ENCODE peak calls at places on chromosomes 6 and 20, in four cellular contexts. P, R, W and Y are unnamed samples.

GRCh38 chr6:12844284-12845223 is 128.0 kb downstream of the PHACTR1 start:
- DNase-seq in P (no peak), R (peak), W (no peak), Y (no peak)

GRCh38 chr20:6704132-6704861 is 63.2 kb upstream of the BMP2 start:
- DNase-seq in P (peak), R (peak), W (peak), Y (no peak)

GRCh38 chr20:48957521-48957920 is 36.0 kb downstream of the ARFGEF2 start:
- DNase-seq in P (no peak), R (peak), W (no peak), Y (no peak)

GRCh38 chr6:34451192-34451591 is 14.7 kb upstream of the PACSIN1 start:
- DNase-seq in P (no peak), R (no peak), W (no peak), Y (no peak)

GRCh38 chr6:50236164-50236563 is 186.4 kb upstream of the DEFB112 start:
- DNase-seq in P (no peak), R (no peak), W (no peak), Y (no peak)

GRCh38 chr20:36775196-36775595 is 1.6 kb upstream of the DSN1 start:
- DNase-seq in P (no peak), R (no peak), W (no peak), Y (no peak)

GRCh38 chr20:329851-330232 is 4.5 kb downstream of the SOX12 start:
- DNase-seq in P (no peak), R (no peak), W (no peak), Y (no peak)

GRCh38 chr6:20085817-20086216 is 126.5 kb downstream of the MBOAT1 start:
- DNase-seq in P (no peak), R (no peak), W (no peak), Y (no peak)

GRCh38 chr20:34624628-34625027 is 52.3 kb downstream of the PIGU start:
- DNase-seq in P (no peak), R (no peak), W (no peak), Y (no peak)

GRCh38 chr6:167244064-167244949 is 46.8 kb upstream of the UNC93A start:
- DNase-seq in P (no peak), R (no peak), W (no peak), Y (no peak)

GRCh38 chr6:156942266-156942665 is 165.1 kb downstream of the ARID1B start:
- DNase-seq in P (no peak), R (no peak), W (no peak), Y (no peak)

GRCh38 chr6:328184-328670 is 35.9 kb downstream of the DUSP22 start:
- DNase-seq in P (no peak), R (peak), W (no peak), Y (no peak)

GRCh38 chr20:41094656-41095055 is 42.7 kb upstream of the PLCG1 start:
- DNase-seq in P (no peak), R (no peak), W (no peak), Y (no peak)

GRCh38 chr20:35845561-35845960 is 73.7 kb downstream of the PHF20 start:
- DNase-seq in P (no peak), R (no peak), W (no peak), Y (no peak)

GRCh38 chr6:36805107-36805797 is 34.0 kb downstream of the CPNE5 start:
- DNase-seq in P (no peak), R (no peak), W (no peak), Y (no peak)

GRCh38 chr6:15879372-15880261 is 216.8 kb upstream of the DTNBP1 start:
- DNase-seq in P (peak), R (peak), W (no peak), Y (no peak)

GRCh38 chr20:40255368-40255767 is 433.7 kb downstream of the MAFB start:
- DNase-seq in P (no peak), R (peak), W (no peak), Y (no peak)

GRCh38 chr6:132671295-132671694 is 12.3 kb upstream of the TAAR1 start:
- DNase-seq in P (no peak), R (no peak), W (no peak), Y (no peak)

GRCh38 chr6:3032986-3033385 is 33.3 kb downstream of the NQO2 start:
- DNase-seq in P (no peak), R (no peak), W (no peak), Y (no peak)

GRCh38 chr6:152368761-152369624 is 268.2 kb downstream of the SYNE1 start:
- DNase-seq in P (peak), R (peak), W (no peak), Y (no peak)

GRCh38 chr6:6696867-6697531 is 108.5 kb downstream of the LY86 start:
- DNase-seq in P (peak), R (peak), W (peak), Y (no peak)

GRCh38 chr6:17251953-17252352 is 29.2 kb upstream of the RBM24 start:
- DNase-seq in P (no peak), R (no peak), W (no peak), Y (no peak)

GRCh38 chr6:103721923-103722322 is 1137.8 kb downstream of the HACE1 start:
- DNase-seq in P (no peak), R (no peak), W (no peak), Y (no peak)
- TF ChIP-seq CTCF in P (no peak), R (no peak), W (no peak), Y (no peak)

GRCh38 chr6:31193206-31193605 is 22.7 kb upstream of the POU5F1 start:
- DNase-seq in P (no peak), R (no peak), W (no peak), Y (no peak)
- TF ChIP-seq CTCF in P (no peak), R (no peak), W (no peak), Y (no peak)

GRCh38 chr6:1613631-1614447 is 4.1 kb downstream of the FOXC1 start:
- DNase-seq in P (no peak), R (no peak), W (peak), Y (no peak)

GRCh38 chr6:1611322-1611571 is 1.5 kb downstream of the FOXC1 start:
- DNase-seq in P (no peak), R (no peak), W (peak), Y (no peak)

GRCh38 chr6:1611572-1612385 is 2.1 kb downstream of the FOXC1 start:
- DNase-seq in P (no peak), R (peak), W (no peak), Y (no peak)

GRCh38 chr6:1612902-1613301 is 3.2 kb downstream of the FOXC1 start:
- DNase-seq in P (no peak), R (peak), W (no peak), Y (no peak)

DNA sequence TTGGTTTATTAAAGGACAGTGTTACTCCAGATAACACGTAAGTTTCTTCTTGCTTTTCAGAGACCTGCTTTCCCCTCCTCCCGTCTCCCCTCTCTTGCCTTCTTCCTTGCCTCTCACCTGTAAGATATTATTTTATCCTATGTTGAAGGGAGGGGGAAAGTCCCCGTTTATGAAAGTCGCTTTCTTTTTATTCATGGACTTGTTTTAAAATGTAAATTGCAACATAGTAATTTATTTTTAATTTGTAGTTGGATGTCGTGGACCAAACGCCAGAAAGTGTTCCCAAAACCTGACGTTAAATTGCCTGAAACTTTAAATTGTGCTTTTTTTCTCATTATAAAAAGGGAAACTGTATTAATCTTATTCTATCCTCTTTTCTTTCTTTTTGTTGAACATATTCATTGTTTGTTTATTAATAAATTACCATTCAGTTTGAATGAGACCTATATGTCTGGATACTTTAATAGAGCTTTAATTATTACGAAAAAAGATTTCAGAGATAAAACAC is 2.7 kb downstream of the FOXC1 start:
- DNase-seq in P (no peak), R (no peak), W (no peak), Y (no peak)
- TF ChIP-seq CTCF in P (no peak), R (no peak), W (no peak), Y (no peak)

DNA sequence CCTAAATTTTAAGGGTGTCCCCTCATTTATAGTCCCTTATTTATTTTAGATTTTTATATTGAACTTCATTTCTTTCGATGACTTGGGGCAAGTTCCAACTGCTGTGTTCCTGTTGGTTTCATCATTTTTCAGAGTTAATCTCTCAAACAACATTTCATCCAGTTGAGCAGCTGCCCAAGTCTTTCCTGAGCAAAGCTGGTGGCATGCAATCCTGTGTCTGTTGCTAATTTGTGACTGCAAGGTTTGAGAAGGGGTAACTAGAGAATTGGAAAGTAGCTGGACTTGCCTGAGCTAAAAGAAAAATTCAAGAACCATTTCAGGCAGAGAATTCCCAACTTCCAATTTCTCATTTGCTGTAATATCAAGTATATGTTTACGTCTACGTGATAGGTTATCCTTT is 881.5 kb upstream of the SLC35B3 start:
- DNase-seq in P (no peak), R (no peak), W (no peak), Y (no peak)
- TF ChIP-seq CTCF in P (no peak), R (no peak), W (no peak), Y (no peak)

DNA sequence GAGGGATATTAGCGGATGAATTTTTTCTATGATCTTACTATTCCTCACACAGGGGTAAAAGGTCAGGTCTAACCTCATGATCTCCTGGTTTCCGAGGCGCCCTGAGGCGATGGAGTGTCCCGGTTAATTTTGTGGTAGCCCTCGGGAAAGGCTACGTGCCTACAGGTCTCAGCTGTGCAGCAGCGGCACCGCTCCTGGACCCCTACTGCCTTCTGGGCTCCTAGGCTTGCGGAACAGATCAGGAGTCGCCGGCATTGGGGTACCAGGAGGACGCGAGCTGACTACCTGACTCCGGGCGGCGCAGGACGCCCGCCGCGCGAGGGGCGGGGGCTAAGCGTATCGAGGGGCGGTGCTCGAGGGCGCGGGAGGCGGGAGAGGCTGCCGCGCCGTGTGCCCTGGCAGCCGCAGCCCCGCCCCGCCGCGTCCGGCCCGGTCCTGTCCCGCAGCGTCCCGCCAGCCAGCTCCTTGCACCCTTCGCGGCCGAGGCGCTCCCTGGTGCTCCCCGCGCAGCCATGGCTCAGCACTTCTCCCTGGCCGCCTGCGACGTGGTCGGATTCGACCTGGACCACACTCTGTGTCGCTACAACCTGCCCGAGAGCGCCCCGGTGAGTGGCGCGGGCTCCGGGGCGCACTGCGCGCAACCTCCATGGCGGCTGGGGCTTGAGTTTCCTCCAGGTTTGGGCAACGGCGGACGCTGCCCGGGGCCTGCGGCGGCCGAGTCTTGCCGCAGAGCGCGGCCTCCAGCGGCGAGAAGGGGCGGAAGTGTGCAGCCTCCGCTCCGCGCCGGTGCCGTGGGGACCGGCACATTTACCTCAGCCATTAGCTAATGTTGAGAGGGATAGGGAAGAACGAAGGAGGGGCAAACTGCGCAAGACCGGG is at the start of gene NT5DC1:
- DNase-seq in P (peak), R (peak), W (peak), Y (peak)
- TF ChIP-seq CTCF in P (peak), R (peak), W (peak), Y (peak)

DNA sequence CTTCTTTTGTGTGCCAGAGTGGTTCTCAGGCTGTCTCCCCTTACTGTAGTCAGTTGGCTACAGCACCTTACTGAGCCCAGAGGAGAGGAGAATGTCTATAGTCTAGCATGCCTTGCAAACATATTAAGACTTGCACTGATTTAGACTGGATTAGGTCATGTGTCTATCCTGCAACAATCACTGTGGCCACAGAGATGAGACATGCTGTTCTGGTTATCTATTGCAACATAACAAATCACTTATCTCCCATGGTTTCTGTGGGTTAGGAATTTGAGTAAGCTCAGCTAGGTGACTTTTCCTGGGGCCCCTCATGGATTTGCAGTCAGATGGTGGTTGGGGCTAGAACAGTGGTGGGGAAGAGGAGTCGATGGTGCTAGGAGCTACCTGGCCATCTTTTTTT is 261.3 kb downstream of the SOD2 start:
- DNase-seq in P (no peak), R (no peak), W (no peak), Y (no peak)
- TF ChIP-seq CTCF in P (no peak), R (no peak), W (no peak), Y (no peak)